ENCODE peak calls at places on chromosomes 5 and 9, in five cellular contexts. J is G401; P is activated CD4-positive, alpha-beta T cell treated with anti-CD3 and anti-CD28 coated beads for 36 hours; X is left cardiac atrium; N is heart right ventricle. Q is an unnamed sample.
A peak's percentile ranks its signal among the peaks of the same experiment; 100 is the strongest.

GRCh38 chr5:74634611-74635286 is 5.8 kb downstream of the ENC1 start:
- DNase-seq in J (no peak), P (no peak), X (no peak), N (no peak), Q (no peak)

GRCh38 chr5:71695069-71695468 is 24.0 kb upstream of the CARTPT start:
- DNase-seq in J (no peak), P (no peak), X (no peak), N (no peak), Q (no peak)

GRCh38 chr5:6812800-6813731 is 99.8 kb downstream of the TENT4A start:
- DNase-seq in J (peak; percentile 30), P (no peak), X (peak; percentile 51), N (peak; percentile 21), Q (no peak)

GRCh38 chr9:21810388-21810787 is 8.0 kb downstream of the MTAP start:
- DNase-seq in J (no peak), P (no peak), X (no peak), N (no peak), Q (no peak)

GRCh38 chr5:64295100-64295499 is 129.5 kb downstream of the RNF180 start:
- DNase-seq in J (peak; percentile 80), P (no peak), X (no peak), N (no peak), Q (no peak)

GRCh38 chr9:131732061-131732526 is 7.8 kb downstream of the RAPGEF1 start:
- DNase-seq in J (peak; percentile 35), P (peak; percentile 60), X (no peak), N (no peak), Q (peak; percentile 53)

GRCh38 chr5:169706758-169707450 is 69.8 kb downstream of the DOCK2 start:
- DNase-seq in J (no peak), P (peak; percentile 29), X (no peak), N (no peak), Q (no peak)

GRCh38 chr5:82619097-82619496 is 340.9 kb upstream of the RPS23 start:
- DNase-seq in J (no peak), P (no peak), X (no peak), N (no peak), Q (no peak)

GRCh38 chr9:129703667-129704355 is 38.4 kb downstream of the PRRX2 start:
- DNase-seq in J (no peak), P (no peak), X (no peak), N (no peak), Q (no peak)

GRCh38 chr5:893711-894110 is 1.0 kb downstream of the TRIP13 start:
- DNase-seq in J (no peak), P (no peak), X (no peak), N (no peak), Q (no peak)

GRCh38 chr5:133734916-133735315 is 122.6 kb upstream of the FSTL4 start:
- DNase-seq in J (no peak), P (no peak), X (no peak), N (no peak), Q (no peak)

GRCh38 chr9:113588242-113588810 is 124.8 kb downstream of the RGS3 start:
- DNase-seq in J (no peak), P (no peak), X (peak; percentile 29), N (no peak), Q (no peak)

Q was measured in activated naive CD4-positive, alpha-beta T cell treated with anti-CD3 and anti-CD28 coated beads for 36 hours.